ENCODE peak calls at places on chromosomes 3 and 15, in six cellular contexts. X, Z, A, D, W and Q are unnamed samples.

GRCh38 chr3:104870276-104870675 is 496.4 kb upstream of the ALCAM start:
- DNase-seq in X (no peak), Z (no peak), A (no peak), D (no peak), W (no peak), Q (no peak)

GRCh38 chr3:197023241-197023997 is 6.2 kb downstream of the MELTF start:
- DNase-seq in X (no peak), Z (peak), A (peak), D (peak), W (peak), Q (no peak)

GRCh38 chr3:113287818-113288648 is 76.7 kb downstream of the BOC start:
- DNase-seq in X (no peak), Z (peak), A (peak), D (peak), W (no peak), Q (peak)

GRCh38 chr15:76252249-76252648 is 59.0 kb downstream of the ETFA start:
- DNase-seq in X (no peak), Z (no peak), A (no peak), D (peak), W (no peak), Q (no peak)

GRCh38 chr3:53729130-53729529 is 117.1 kb downstream of the CHDH start:
- DNase-seq in X (no peak), Z (no peak), A (no peak), D (no peak), W (no peak), Q (no peak)

GRCh38 chr3:124209426-124209825 is 217.5 kb upstream of the ROPN1 start:
- DNase-seq in X (no peak), Z (no peak), A (no peak), D (no peak), W (no peak), Q (no peak)

GRCh38 chr3:47854720-47855455 is 52.0 kb downstream of the DHX30 start:
- DNase-seq in X (no peak), Z (no peak), A (no peak), D (no peak), W (no peak), Q (no peak)

GRCh38 chr15:37045859-37046318 is 54.5 kb downstream of the MEIS2 start:
- DNase-seq in X (peak), Z (no peak), A (no peak), D (peak), W (no peak), Q (peak)

GRCh38 chr3:50167069-50167781 is 12.1 kb downstream of the SEMA3F start:
- DNase-seq in X (no peak), Z (no peak), A (no peak), D (no peak), W (no peak), Q (peak)

GRCh38 chr3:9902372-9903237 is at the start of gene IL17RE:
- DNase-seq in X (peak), Z (no peak), A (peak), D (peak), W (no peak), Q (no peak)

GRCh38 chr15:70793694-70794093 is 30.3 kb upstream of the UACA start:
- DNase-seq in X (no peak), Z (no peak), A (no peak), D (no peak), W (no peak), Q (no peak)

GRCh38 chr15:39880718-39881387 is 39.2 kb downstream of the GPR176 start:
- DNase-seq in X (no peak), Z (peak), A (no peak), D (no peak), W (no peak), Q (no peak)

DNA sequence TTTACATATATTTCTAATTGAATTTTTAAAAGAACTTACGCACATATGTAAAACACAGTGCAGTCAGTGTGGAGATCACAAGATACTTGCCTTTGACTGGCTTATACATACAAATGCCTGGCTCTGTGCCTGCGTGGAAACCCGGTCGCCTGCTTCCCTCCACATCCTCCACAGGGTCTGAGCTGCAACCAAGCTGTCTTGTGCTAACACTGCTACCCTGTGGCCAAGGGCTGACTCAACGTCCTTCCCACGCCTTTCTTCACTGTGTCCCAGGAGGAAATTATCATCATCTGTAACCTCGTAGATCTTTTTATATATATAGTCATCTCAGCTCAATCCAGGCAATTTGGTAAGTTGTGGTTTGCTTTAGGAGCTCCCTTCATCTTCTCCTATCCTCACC is 116.9 kb downstream of the WNT7A start:
- DNase-seq in X (no peak), Z (no peak), A (no peak), D (peak), W (no peak), Q (no peak)
- TF ChIP-seq CTCF in X (peak), Z (no peak), A (no peak), D (peak), W (no peak), Q (no peak)

GRCh38 chr15:74293021-74293810 is 57.1 kb downstream of the CCDC33 start:
- DNase-seq in X (no peak), Z (peak), A (no peak), D (no peak), W (no peak), Q (no peak)

GRCh38 chr15:74297867-74298266 is 61.7 kb downstream of the CCDC33 start:
- DNase-seq in X (no peak), Z (no peak), A (no peak), D (no peak), W (no peak), Q (no peak)

GRCh38 chr15:74294010-74294409 is 57.9 kb downstream of the CCDC33 start:
- DNase-seq in X (no peak), Z (peak), A (no peak), D (no peak), W (no peak), Q (no peak)

GRCh38 chr15:74300057-74300620 is 64.0 kb downstream of the CCDC33 start:
- DNase-seq in X (peak), Z (no peak), A (peak), D (no peak), W (no peak), Q (no peak)

DNA sequence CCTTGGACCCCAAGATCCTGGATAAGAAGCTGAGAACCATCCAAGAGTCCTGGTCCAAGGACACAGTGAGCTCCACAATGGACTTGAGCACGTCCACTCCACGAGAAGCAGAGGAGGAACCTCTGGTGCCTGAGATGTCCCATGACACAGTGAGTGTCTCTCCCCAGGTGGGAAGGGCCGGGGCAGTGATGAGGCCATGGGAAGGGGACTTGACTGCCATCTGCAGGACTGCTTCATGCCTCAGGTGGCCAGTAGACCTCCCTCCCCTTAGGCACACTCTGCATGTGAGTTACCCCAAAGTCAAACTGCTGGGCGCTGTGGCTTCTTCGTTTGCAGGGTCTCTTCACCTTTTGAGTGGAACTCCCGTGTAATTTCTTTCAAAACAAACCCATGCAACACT is 59.7 kb downstream of the CCDC33 start:
- DNase-seq in X (no peak), Z (no peak), A (peak), D (peak), W (no peak), Q (no peak)
- TF ChIP-seq CTCF in X (peak), Z (peak), A (peak), D (peak), W (no peak), Q (no peak)

GRCh38 chr3:88084006-88084597 is 25.0 kb downstream of the ZNF654 start:
- DNase-seq in X (no peak), Z (no peak), A (no peak), D (no peak), W (no peak), Q (peak)
- TF ChIP-seq CTCF in X (no peak), Z (no peak), A (no peak), D (no peak), W (no peak), Q (no peak)

GRCh38 chr3:195196266-195196665 is 74.7 kb downstream of the XXYLT1 start:
- DNase-seq in X (no peak), Z (no peak), A (no peak), D (peak), W (no peak), Q (no peak)
- TF ChIP-seq CTCF in X (no peak), Z (peak), A (no peak), D (no peak), W (no peak), Q (no peak)

DNA sequence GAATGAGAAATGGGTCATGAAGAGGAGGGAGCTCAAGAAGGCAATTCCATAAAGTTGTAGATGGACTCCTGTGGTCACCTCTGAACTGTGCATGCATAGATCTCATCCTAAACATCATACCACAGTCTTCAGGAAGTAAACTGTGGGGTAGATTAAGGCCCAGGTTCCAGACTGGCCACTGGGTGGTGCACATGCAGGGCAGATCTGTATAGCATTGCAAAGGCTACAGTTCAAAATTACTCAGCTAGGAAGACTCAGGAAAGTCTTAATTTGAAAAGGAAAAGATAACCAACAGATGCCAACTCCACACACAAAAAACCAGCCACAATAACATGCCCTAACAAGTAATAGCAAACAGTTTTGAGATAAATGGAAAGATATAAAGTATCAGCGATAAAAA is 20.3 kb downstream of the KY start:
- DNase-seq in X (peak), Z (no peak), A (peak), D (peak), W (no peak), Q (no peak)
- TF ChIP-seq CTCF in X (peak), Z (peak), A (peak), D (peak), W (peak), Q (no peak)

GRCh38 chr3:5073374-5074085 is 48.6 kb upstream of the ARL8B start:
- DNase-seq in X (no peak), Z (no peak), A (no peak), D (no peak), W (no peak), Q (no peak)
- TF ChIP-seq CTCF in X (no peak), Z (no peak), A (no peak), D (no peak), W (no peak), Q (no peak)

GRCh38 chr3:71816141-71816540 is 31.2 kb upstream of the PROK2 start:
- DNase-seq in X (no peak), Z (no peak), A (no peak), D (no peak), W (no peak), Q (no peak)

GRCh38 chr3:71813073-71813472 is 28.1 kb upstream of the PROK2 start:
- DNase-seq in X (no peak), Z (no peak), A (no peak), D (no peak), W (no peak), Q (no peak)

GRCh38 chr3:71815676-71816075 is 30.7 kb upstream of the PROK2 start:
- DNase-seq in X (no peak), Z (no peak), A (no peak), D (no peak), W (no peak), Q (no peak)

GRCh38 chr3:71816757-71817156 is 31.8 kb upstream of the PROK2 start:
- DNase-seq in X (no peak), Z (no peak), A (no peak), D (peak), W (no peak), Q (no peak)

GRCh38 chr3:71813704-71814103 is 28.8 kb upstream of the PROK2 start:
- DNase-seq in X (no peak), Z (no peak), A (peak), D (no peak), W (no peak), Q (no peak)
- TF ChIP-seq CTCF in X (no peak), Z (no peak), A (no peak), D (no peak), W (no peak), Q (no peak)

GRCh38 chr3:102466001-102466400 is 31.2 kb downstream of the ZPLD1 start:
- DNase-seq in X (no peak), Z (no peak), A (no peak), D (no peak), W (no peak), Q (no peak)

GRCh38 chr3:102473648-102474047 is 38.8 kb downstream of the ZPLD1 start:
- DNase-seq in X (no peak), Z (no peak), A (no peak), D (no peak), W (no peak), Q (no peak)

GRCh38 chr3:102471491-102471890 is 36.7 kb downstream of the ZPLD1 start:
- DNase-seq in X (no peak), Z (no peak), A (no peak), D (no peak), W (no peak), Q (no peak)

GRCh38 chr3:102474207-102474606 is 39.4 kb downstream of the ZPLD1 start:
- DNase-seq in X (no peak), Z (no peak), A (no peak), D (no peak), W (no peak), Q (no peak)

GRCh38 chr3:102471001-102471400 is 36.2 kb downstream of the ZPLD1 start:
- DNase-seq in X (peak), Z (peak), A (peak), D (peak), W (no peak), Q (no peak)
- TF ChIP-seq CTCF in X (peak), Z (peak), A (peak), D (peak), W (peak), Q (no peak)

DNA sequence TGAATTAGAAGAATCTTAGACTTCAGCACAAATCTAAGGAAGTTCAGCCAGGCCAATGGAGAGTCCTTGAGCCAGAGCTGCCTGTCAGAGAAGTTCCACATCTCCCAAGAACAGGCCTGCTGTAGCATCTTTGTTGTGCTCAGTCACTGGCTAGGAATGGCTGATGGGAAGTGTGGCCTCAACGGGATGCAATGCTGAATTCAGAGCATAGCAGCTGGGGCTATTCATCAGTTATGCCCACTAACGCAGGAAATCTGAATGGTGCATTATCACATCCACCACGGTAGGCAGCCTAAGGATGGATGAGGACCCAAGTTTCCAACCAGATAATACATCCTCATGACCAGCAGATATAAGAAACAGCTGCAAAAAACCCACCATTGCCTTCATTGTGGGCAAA is 3.2 kb upstream of the EIF1B start:
- DNase-seq in X (no peak), Z (no peak), A (no peak), D (no peak), W (no peak), Q (no peak)
- TF ChIP-seq CTCF in X (no peak), Z (no peak), A (no peak), D (no peak), W (no peak), Q (no peak)

GRCh38 chr15:56821721-56822425 is 88.6 kb upstream of the ZNF280D start:
- DNase-seq in X (peak), Z (peak), A (peak), D (peak), W (no peak), Q (peak)
- TF ChIP-seq CTCF in X (peak), Z (peak), A (peak), D (peak), W (peak), Q (peak)